ENCODE peak calls at places on chromosomes 6 and 20, in seven cellular contexts. V, H, G, K, P, A and X are unnamed samples.

GRCh38 chr6:32175711-32176475 is at the start of gene AGPAT1:
- DNase-seq in V (peak), H (peak), G (peak), K (peak), P (peak), A (peak), X (peak)

GRCh38 chr6:27785297-27785696 is 126.9 kb downstream of the OR2B2 start:
- DNase-seq in V (no peak), H (no peak), G (no peak), K (no peak), P (no peak), A (no peak), X (no peak)

GRCh38 chr20:36439040-36439730 is 102.1 kb upstream of the MYL9 start:
- DNase-seq in V (peak), H (peak), G (peak), K (peak), P (peak), A (no peak), X (peak)

GRCh38 chr6:109947001-109947400 is 31.1 kb upstream of the GPR6 start:
- DNase-seq in V (no peak), H (no peak), G (no peak), K (no peak), P (no peak), A (no peak), X (no peak)

GRCh38 chr20:6613280-6613861 is 154.1 kb upstream of the BMP2 start:
- DNase-seq in V (no peak), H (no peak), G (no peak), K (no peak), P (no peak), A (no peak), X (peak)

GRCh38 chr20:54017846-54018245 is 52.5 kb downstream of the BCAS1 start:
- DNase-seq in V (no peak), H (no peak), G (no peak), K (no peak), P (no peak), A (no peak), X (no peak)

GRCh38 chr6:28580484-28580883 is 54.8 kb downstream of the GPX5 start:
- DNase-seq in V (no peak), H (no peak), G (no peak), K (peak), P (no peak), A (no peak), X (peak)

GRCh38 chr6:34459899-34460593 is 5.8 kb upstream of the PACSIN1 start:
- DNase-seq in V (no peak), H (peak), G (peak), K (peak), P (peak), A (no peak), X (peak)

GRCh38 chr20:36575066-36575743 is 1.8 kb downstream of the TGIF2 start:
- DNase-seq in V (peak), H (peak), G (no peak), K (peak), P (no peak), A (peak), X (peak)

GRCh38 chr6:10347561-10348327 is 67.1 kb downstream of the TFAP2A start:
- DNase-seq in V (no peak), H (peak), G (no peak), K (peak), P (no peak), A (no peak), X (peak)

GRCh38 chr6:135212020-135212806 is 31.1 kb downstream of the MYB start:
- DNase-seq in V (no peak), H (no peak), G (no peak), K (peak), P (no peak), A (no peak), X (peak)

GRCh38 chr20:50044353-50044960 is 61.7 kb downstream of the SNAI1 start:
- DNase-seq in V (no peak), H (no peak), G (no peak), K (no peak), P (no peak), A (no peak), X (no peak)

GRCh38 chr6:161189891-161190290 is 84.0 kb downstream of the AGPAT4 start:
- DNase-seq in V (no peak), H (no peak), G (no peak), K (no peak), P (no peak), A (no peak), X (no peak)

GRCh38 chr6:40347571-40348011 is 239.6 kb downstream of the LRFN2 start:
- DNase-seq in V (no peak), H (no peak), G (no peak), K (no peak), P (peak), A (peak), X (no peak)

GRCh38 chr20:22577515-22578220 is 6.7 kb downstream of the FOXA2 start:
- DNase-seq in V (no peak), H (no peak), G (no peak), K (no peak), P (no peak), A (no peak), X (no peak)

GRCh38 chr6:91099501-91099900 is 512.6 kb upstream of the MAP3K7 start:
- DNase-seq in V (no peak), H (no peak), G (no peak), K (no peak), P (no peak), A (no peak), X (no peak)

GRCh38 chr6:85594197-85594930 is 706 bp upstream of the SNX14 start:
- DNase-seq in V (no peak), H (no peak), G (no peak), K (peak), P (peak), A (no peak), X (peak)

GRCh38 chr6:73752943-73753342 is 56.9 kb downstream of the CD109 start:
- DNase-seq in V (no peak), H (no peak), G (no peak), K (no peak), P (no peak), A (no peak), X (no peak)

GRCh38 chr6:100512203-100512862 is 47.6 kb upstream of the SIM1 start:
- DNase-seq in V (no peak), H (peak), G (no peak), K (peak), P (no peak), A (no peak), X (peak)

GRCh38 chr6:112603726-112604125 is 256.6 kb downstream of the RFPL4B start:
- DNase-seq in V (no peak), H (no peak), G (no peak), K (no peak), P (no peak), A (no peak), X (no peak)

GRCh38 chr6:151729829-151730495 is 77.5 kb upstream of the ESR1 start:
- DNase-seq in V (no peak), H (no peak), G (no peak), K (no peak), P (peak), A (no peak), X (no peak)